ENCODE peak calls at places on chromosomes 13 and 19, in nine cellular contexts. J, D, Z, M, K, H, B, U and Y are unnamed samples. For H3K27me3, the result is how much of the 10 kb centered on the place peaks cover.

GRCh38 chr13:50129923-50130685 is 114.9 kb downstream of the KCNRG start:
- DNase-seq in J (peak), D (no peak), Z (peak), M (peak), K (peak), H (no peak), B (no peak), U (no peak), Y (no peak)

GRCh38 chr13:84097148-84097547 is 214.9 kb upstream of the SLITRK1 start:
- DNase-seq in J (no peak), D (no peak), Z (no peak), M (no peak), K (no peak), H (no peak), B (no peak), U (no peak), Y (no peak)

GRCh38 chr19:29687897-29688728 is 22.9 kb downstream of the PLEKHF1 start:
- DNase-seq in J (no peak), D (no peak), Z (no peak), M (no peak), K (no peak), H (no peak), B (no peak), U (no peak), Y (no peak)

GRCh38 chr19:8080832-8081231 is 28.3 kb downstream of the CCL25 start:
- DNase-seq in J (no peak), D (no peak), Z (no peak), M (no peak), K (no peak), H (no peak), B (no peak), U (no peak), Y (no peak)

GRCh38 chr19:19319725-19320361 is 466 bp downstream of the SUGP1 start:
- DNase-seq in J (peak), D (no peak), Z (no peak), M (peak), K (no peak), H (no peak), B (no peak), U (no peak), Y (no peak)

GRCh38 chr13:114077938-114078335 is 54.5 kb downstream of the RASA3 start:
- DNase-seq in J (peak), D (no peak), Z (peak), M (no peak), K (no peak), H (peak), B (no peak), U (no peak), Y (peak)

GRCh38 chr13:38686635-38687245 is at the start of gene FREM2:
- DNase-seq in J (no peak), D (peak), Z (peak), M (peak), K (no peak), H (no peak), B (no peak), U (peak), Y (no peak)

GRCh38 chr13:40026741-40027140 is 371.3 kb downstream of the COG6 start:
- DNase-seq in J (no peak), D (no peak), Z (no peak), M (no peak), K (no peak), H (no peak), B (peak), U (no peak), Y (no peak)

GRCh38 chr13:36428083-36428482 is 4.2 kb upstream of the CCNA1 start:
- DNase-seq in J (no peak), D (no peak), Z (no peak), M (no peak), K (no peak), H (no peak), B (no peak), U (no peak), Y (no peak)

GRCh38 chr13:23965346-23965745 is 68.0 kb upstream of the C1QTNF9B start:
- DNase-seq in J (no peak), D (no peak), Z (no peak), M (no peak), K (no peak), H (no peak), B (no peak), U (no peak), Y (no peak)

GRCh38 chr13:76229281-76229680 is 593.2 kb downstream of the LMO7 start:
- DNase-seq in J (no peak), D (no peak), Z (no peak), M (no peak), K (no peak), H (no peak), B (no peak), U (no peak), Y (no peak)

GRCh38 chr13:30850204-30850866 is 55.7 kb upstream of the MEDAG start:
- DNase-seq in J (no peak), D (no peak), Z (no peak), M (no peak), K (no peak), H (no peak), B (no peak), U (no peak), Y (no peak)

GRCh38 chr19:47493378-47494210 is 9.6 kb upstream of the KPTN start:
- DNase-seq in J (no peak), D (no peak), Z (no peak), M (no peak), K (no peak), H (no peak), B (no peak), U (no peak), Y (no peak)

GRCh38 chr13:111969551-111970135 is 97.3 kb upstream of the SOX1 start:
- DNase-seq in J (no peak), D (no peak), Z (no peak), M (no peak), K (no peak), H (no peak), B (no peak), U (no peak), Y (no peak)

GRCh38 chr13:90633849-90634248 is 713.6 kb upstream of the MIR17HG start:
- DNase-seq in J (no peak), D (no peak), Z (no peak), M (no peak), K (no peak), H (no peak), B (no peak), U (no peak), Y (no peak)

GRCh38 chr13:97194473-97194872 is 27.7 kb upstream of the MBNL2 start:
- DNase-seq in J (no peak), D (no peak), Z (no peak), M (no peak), K (no peak), H (no peak), B (no peak), U (no peak), Y (no peak)

GRCh38 chr13:21242236-21242635 is 65.8 kb downstream of the MRPL57 start:
- DNase-seq in J (peak), D (no peak), Z (no peak), M (no peak), K (no peak), H (no peak), B (no peak), U (peak), Y (no peak)

GRCh38 chr13:28761586-28761985 is 42.8 kb upstream of the SLC46A3 start:
- DNase-seq in J (no peak), D (no peak), Z (no peak), M (no peak), K (no peak), H (no peak), B (no peak), U (no peak), Y (no peak)

GRCh38 chr13:50459046-50459445 is 384.4 kb downstream of the DLEU7 start:
- DNase-seq in J (no peak), D (no peak), Z (no peak), M (no peak), K (no peak), H (no peak), B (no peak), U (no peak), Y (no peak)

GRCh38 chr19:40690699-40691420 is 409 bp upstream of the NUMBL start:
- DNase-seq in J (peak), D (peak), Z (peak), M (peak), K (peak), H (peak), B (peak), U (peak), Y (peak)

GRCh38 chr13:48486362-48486761 is 46.5 kb downstream of the RCBTB2 start:
- DNase-seq in J (no peak), D (no peak), Z (no peak), M (no peak), K (no peak), H (no peak), B (no peak), U (no peak), Y (no peak)

GRCh38 chr13:48485447-48485846 is 47.4 kb downstream of the RCBTB2 start:
- DNase-seq in J (no peak), D (no peak), Z (no peak), M (no peak), K (no peak), H (no peak), B (no peak), U (no peak), Y (no peak)

GRCh38 chr13:48487968-48488367 is 44.9 kb downstream of the RCBTB2 start:
- DNase-seq in J (no peak), D (no peak), Z (no peak), M (no peak), K (no peak), H (no peak), B (no peak), U (no peak), Y (no peak)

GRCh38 chr13:48489003-48489402 is 43.9 kb downstream of the RCBTB2 start:
- DNase-seq in J (no peak), D (no peak), Z (no peak), M (no peak), K (no peak), H (no peak), B (no peak), U (no peak), Y (no peak)

GRCh38 chr13:48486836-48487235 is 46.0 kb downstream of the RCBTB2 start:
- DNase-seq in J (no peak), D (no peak), Z (no peak), M (no peak), K (no peak), H (no peak), B (no peak), U (no peak), Y (no peak)
- TF ChIP-seq EP300 in J (no peak), D (no peak), Z (no peak), M (no peak), K (no peak), H (no peak), B (no peak), U (no peak), Y (no peak)

GRCh38 chr19:17110599-17110966 is 35.0 kb downstream of the MYO9B start:
- DNase-seq in J (no peak), D (no peak), Z (no peak), M (no peak), K (no peak), H (no peak), B (no peak), U (no peak), Y (no peak)

GRCh38 chr19:17109962-17110598 is 34.5 kb downstream of the MYO9B start:
- DNase-seq in J (no peak), D (peak), Z (no peak), M (peak), K (peak), H (no peak), B (peak), U (no peak), Y (no peak)

GRCh38 chr19:17109300-17109699 is 33.7 kb downstream of the MYO9B start:
- DNase-seq in J (no peak), D (no peak), Z (no peak), M (no peak), K (no peak), H (no peak), B (no peak), U (no peak), Y (no peak)

GRCh38 chr19:17107546-17108452 is 32.2 kb downstream of the MYO9B start:
- DNase-seq in J (peak), D (peak), Z (peak), M (peak), K (peak), H (no peak), B (no peak), U (no peak), Y (peak)

GRCh38 chr19:17108453-17108784 is 32.8 kb downstream of the MYO9B start:
- DNase-seq in J (no peak), D (no peak), Z (no peak), M (no peak), K (no peak), H (no peak), B (no peak), U (no peak), Y (no peak)
- H3K27ac ChIP-seq in J (peak), D (peak), Z (no peak), M (peak), K (peak), H (no peak), B (peak), U (no peak), Y (peak)

DNA sequence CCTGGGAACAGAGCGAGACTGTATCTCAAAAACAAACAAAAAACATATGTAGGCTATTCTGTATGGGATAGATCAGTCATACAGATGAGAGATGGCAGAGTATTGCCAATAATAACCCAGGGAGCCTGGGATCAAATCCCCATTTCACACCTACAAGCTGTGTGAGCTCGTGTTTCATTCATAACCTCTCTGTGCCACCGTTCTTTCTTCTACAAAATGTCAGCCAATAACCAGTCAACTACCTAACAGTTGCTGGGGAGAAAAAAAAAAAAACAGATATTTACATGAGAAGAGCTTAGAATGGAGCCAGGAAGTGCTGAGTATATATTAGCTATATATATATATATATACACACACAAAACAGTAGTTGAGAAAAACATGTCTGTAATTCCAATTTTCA is 6.5 kb upstream of the IFNL2 start:
- DNase-seq in J (no peak), D (no peak), Z (no peak), M (no peak), K (no peak), H (no peak), B (no peak), U (no peak), Y (no peak)
- H3K27me3 ChIP-seq in J (under half), D (under half), Z (under half), M (half or more), K (under half), H (under half), B (under half), U (under half), Y (half or more)

GRCh38 chr13:27635256-27635655 is 13.6 kb downstream of the POLR1D start:
- DNase-seq in J (no peak), D (no peak), Z (no peak), M (no peak), K (no peak), H (no peak), B (no peak), U (no peak), Y (no peak)

GRCh38 chr13:27637289-27637626 is 15.6 kb downstream of the POLR1D start:
- DNase-seq in J (no peak), D (no peak), Z (no peak), M (no peak), K (no peak), H (no peak), B (no peak), U (no peak), Y (no peak)

GRCh38 chr13:27636624-27637288 is 15.1 kb downstream of the POLR1D start:
- DNase-seq in J (no peak), D (no peak), Z (no peak), M (no peak), K (no peak), H (no peak), B (no peak), U (no peak), Y (no peak)

GRCh38 chr13:27639186-27639585 is 17.5 kb downstream of the POLR1D start:
- DNase-seq in J (no peak), D (no peak), Z (no peak), M (no peak), K (no peak), H (no peak), B (no peak), U (no peak), Y (no peak)

DNA sequence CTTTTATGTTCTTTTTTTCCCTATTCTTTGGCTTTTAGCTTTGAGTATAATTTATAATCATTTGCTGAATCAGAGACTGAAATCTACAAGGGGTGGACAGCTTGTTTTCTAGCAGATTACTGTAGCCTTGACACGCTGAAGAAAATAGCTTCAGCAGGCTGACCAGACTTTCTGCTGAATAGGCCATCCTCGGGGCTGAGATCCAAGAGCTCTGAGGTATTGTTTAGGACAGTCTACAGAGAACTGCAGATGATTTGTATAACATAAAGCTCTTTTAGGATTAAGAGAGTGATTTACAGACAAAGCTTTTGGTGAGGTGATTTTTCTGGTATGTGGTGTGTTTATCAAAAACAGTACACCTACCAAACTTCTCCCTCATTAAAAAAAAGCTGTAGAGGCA is 16.8 kb downstream of the POLR1D start:
- DNase-seq in J (no peak), D (no peak), Z (no peak), M (no peak), K (no peak), H (no peak), B (no peak), U (no peak), Y (no peak)
- TF ChIP-seq EP300 in J (no peak), D (no peak), Z (no peak), M (no peak), K (no peak), H (no peak), B (no peak), U (no peak), Y (no peak)